ENCODE peak calls at places on chromosomes 7 and 10, in four cellular contexts. L is K562; K is activated CD8-positive, alpha-beta memory T cell treated with anti-CD3 and anti-CD28 coated beads, Interleukin-2, amount 50 U/mL, for 4 hours; U is endothelial cell. O is an unnamed sample.

GRCh38 chr10:17652585-17652984 is 8.6 kb downstream of the STAM start:
- DNase-seq in L (no peak), K (no peak), U (no peak), O (no peak)

GRCh38 chr7:727104-727805 is at the start of gene PRKAR1B:
- DNase-seq in L (peak), K (peak), U (no peak), O (peak)

GRCh38 chr10:18582803-18583202 is 68.6 kb downstream of the NSUN6 start:
- DNase-seq in L (peak), K (no peak), U (no peak), O (no peak)

GRCh38 chr10:15462253-15462885 is 91.3 kb upstream of the FAM171A1 start:
- DNase-seq in L (no peak), K (no peak), U (no peak), O (no peak)

GRCh38 chr7:55258631-55259030 is 106.5 kb upstream of the LANCL2 start:
- DNase-seq in L (no peak), K (no peak), U (no peak), O (no peak)

GRCh38 chr10:2508971-2509605 is 558.3 kb upstream of the PFKP start:
- DNase-seq in L (no peak), K (no peak), U (no peak), O (no peak)

GRCh38 chr10:12235796-12236195 is 39.8 kb downstream of the CDC123 start:
- DNase-seq in L (no peak), K (no peak), U (no peak), O (no peak)

GRCh38 chr10:59896186-59896585 is 10.2 kb downstream of the CCDC6 start:
- DNase-seq in L (no peak), K (no peak), U (no peak), O (peak)

GRCh38 chr10:125370578-125370977 is 210.2 kb upstream of the CTBP2 start:
- DNase-seq in L (peak), K (no peak), U (peak), O (peak)

GRCh38 chr7:57821438-57822382 is 371.7 kb downstream of the ZNF716 start:
- DNase-seq in L (no peak), K (no peak), U (no peak), O (no peak)

GRCh38 chr10:23478570-23478969 is 39.7 kb downstream of the OTUD1 start:
- DNase-seq in L (no peak), K (no peak), U (no peak), O (no peak)

GRCh38 chr7:55477781-55478374 is 94.4 kb downstream of the VOPP1 start:
- DNase-seq in L (no peak), K (no peak), U (no peak), O (no peak)

GRCh38 chr7:22640269-22640668 is 86.7 kb upstream of the IL6 start:
- DNase-seq in L (no peak), K (no peak), U (no peak), O (no peak)

GRCh38 chr10:90064295-90064694 is 362.9 kb downstream of the KIF20B start:
- DNase-seq in L (no peak), K (no peak), U (no peak), O (no peak)

GRCh38 chr7:151046603-151047573 is 1.4 kb upstream of the ASIC3 start:
- DNase-seq in L (no peak), K (no peak), U (no peak), O (peak)